ENCODE peak calls at places on chromosomes 12 and 14, in nine cellular contexts. One of them, this sample, is unnamed.
A peak's percentile ranks its signal among the peaks of the same experiment; 100 is the strongest.

GRCh38 chr12:89829434-89829975 is 120.9 kb upstream of the ATP2B1 start:
- DNase-seq in ACHN: no peak
- DNase-seq in posterior cingulate gyrus: no peak
- DNase-seq in stimulated activated CD4-positive, alpha-beta T cell treated with anti-CD3 and anti-CD28 coated beads, Interleukin-4, amount 100 ng/mL, for 48 hours: no peak
- DNase-seq in hippocampal formation: no peak
- DNase-seq in HTR-8/SVneo: no peak
- DNase-seq in WTC11: no peak
- DNase-seq in lower leg skin: no peak
- DNase-seq in hepatocyte: no peak
- DNase-seq in this sample: no peak

GRCh38 chr12:89309815-89310214 is 42.5 kb downstream of the DUSP6 start:
- DNase-seq in stimulated activated CD4-positive, alpha-beta T cell treated with anti-CD3 and anti-CD28 coated beads, Interleukin-4, amount 100 ng/mL, for 48 hours: no peak
- DNase-seq in lower leg skin: no peak
- DNase-seq in posterior cingulate gyrus: no peak
- DNase-seq in ACHN: no peak
- DNase-seq in hippocampal formation: no peak
- DNase-seq in hepatocyte: no peak
- DNase-seq in HTR-8/SVneo: no peak
- DNase-seq in WTC11: no peak
- DNase-seq in this sample: no peak

GRCh38 chr12:47216150-47216677 is 136.5 kb upstream of the AMIGO2 start:
- DNase-seq in lower leg skin: no peak
- DNase-seq in HTR-8/SVneo: no peak
- DNase-seq in WTC11: no peak
- DNase-seq in hepatocyte: no peak
- DNase-seq in hippocampal formation: peak; percentile 29
- DNase-seq in stimulated activated CD4-positive, alpha-beta T cell treated with anti-CD3 and anti-CD28 coated beads, Interleukin-4, amount 100 ng/mL, for 48 hours: peak; percentile 64
- DNase-seq in posterior cingulate gyrus: no peak
- DNase-seq in ACHN: no peak
- DNase-seq in this sample: no peak

GRCh38 chr14:77126074-77126325 is 15.6 kb downstream of the ZDHHC22 start:
- DNase-seq in hepatocyte: no peak
- DNase-seq in ACHN: no peak
- DNase-seq in stimulated activated CD4-positive, alpha-beta T cell treated with anti-CD3 and anti-CD28 coated beads, Interleukin-4, amount 100 ng/mL, for 48 hours: no peak
- DNase-seq in lower leg skin: no peak
- DNase-seq in WTC11: no peak
- DNase-seq in HTR-8/SVneo: no peak
- DNase-seq in hippocampal formation: no peak
- DNase-seq in posterior cingulate gyrus: no peak
- DNase-seq in this sample: no peak

GRCh38 chr12:85076688-85077430 is 40.7 kb downstream of the LRRIQ1 start:
- DNase-seq in hippocampal formation: no peak
- DNase-seq in ACHN: peak; percentile 98
- DNase-seq in hepatocyte: peak; percentile 81
- DNase-seq in lower leg skin: no peak
- DNase-seq in stimulated activated CD4-positive, alpha-beta T cell treated with anti-CD3 and anti-CD28 coated beads, Interleukin-4, amount 100 ng/mL, for 48 hours: no peak
- DNase-seq in posterior cingulate gyrus: no peak
- DNase-seq in WTC11: no peak
- DNase-seq in HTR-8/SVneo: peak; percentile 10
- DNase-seq in this sample: peak; percentile 75

GRCh38 chr12:129723260-129723659 is 180.6 kb downstream of the TMEM132D start:
- DNase-seq in hippocampal formation: no peak
- DNase-seq in ACHN: no peak
- DNase-seq in WTC11: no peak
- DNase-seq in stimulated activated CD4-positive, alpha-beta T cell treated with anti-CD3 and anti-CD28 coated beads, Interleukin-4, amount 100 ng/mL, for 48 hours: no peak
- DNase-seq in HTR-8/SVneo: no peak
- DNase-seq in lower leg skin: no peak
- DNase-seq in hepatocyte: no peak
- DNase-seq in posterior cingulate gyrus: no peak
- DNase-seq in this sample: no peak

GRCh38 chr14:76326918-76327689 is 48.8 kb upstream of the ESRRB start:
- DNase-seq in HTR-8/SVneo: no peak
- DNase-seq in hepatocyte: no peak
- DNase-seq in stimulated activated CD4-positive, alpha-beta T cell treated with anti-CD3 and anti-CD28 coated beads, Interleukin-4, amount 100 ng/mL, for 48 hours: no peak
- DNase-seq in ACHN: no peak
- DNase-seq in posterior cingulate gyrus: no peak
- DNase-seq in hippocampal formation: no peak
- DNase-seq in lower leg skin: no peak
- DNase-seq in WTC11: no peak
- DNase-seq in this sample: no peak

GRCh38 chr14:100775351-100775830 is 48.7 kb downstream of the DLK1 start:
- DNase-seq in posterior cingulate gyrus: no peak
- DNase-seq in hepatocyte: no peak
- DNase-seq in WTC11: no peak
- DNase-seq in stimulated activated CD4-positive, alpha-beta T cell treated with anti-CD3 and anti-CD28 coated beads, Interleukin-4, amount 100 ng/mL, for 48 hours: no peak
- DNase-seq in hippocampal formation: no peak
- DNase-seq in HTR-8/SVneo: no peak
- DNase-seq in lower leg skin: no peak
- DNase-seq in ACHN: no peak
- DNase-seq in this sample: no peak

GRCh38 chr12:131755305-131756113 is 44.6 kb downstream of the SFSWAP start:
- DNase-seq in posterior cingulate gyrus: no peak
- DNase-seq in hippocampal formation: no peak
- DNase-seq in WTC11: peak; percentile 50
- DNase-seq in stimulated activated CD4-positive, alpha-beta T cell treated with anti-CD3 and anti-CD28 coated beads, Interleukin-4, amount 100 ng/mL, for 48 hours: no peak
- DNase-seq in ACHN: peak; percentile 67
- DNase-seq in lower leg skin: no peak
- DNase-seq in hepatocyte: peak; percentile 30
- DNase-seq in HTR-8/SVneo: no peak
- DNase-seq in this sample: no peak

GRCh38 chr12:119687344-119687865 is 19.5 kb downstream of the PRKAB1 start:
- DNase-seq in hepatocyte: no peak
- DNase-seq in posterior cingulate gyrus: no peak
- DNase-seq in WTC11: no peak
- DNase-seq in ACHN: no peak
- DNase-seq in lower leg skin: no peak
- DNase-seq in HTR-8/SVneo: no peak
- DNase-seq in hippocampal formation: no peak
- DNase-seq in stimulated activated CD4-positive, alpha-beta T cell treated with anti-CD3 and anti-CD28 coated beads, Interleukin-4, amount 100 ng/mL, for 48 hours: no peak
- DNase-seq in this sample: no peak

GRCh38 chr12:132006056-132006680 is 56.4 kb downstream of the EP400 start:
- DNase-seq in WTC11: no peak
- DNase-seq in hepatocyte: no peak
- DNase-seq in posterior cingulate gyrus: no peak
- DNase-seq in lower leg skin: no peak
- DNase-seq in hippocampal formation: no peak
- DNase-seq in ACHN: no peak
- DNase-seq in stimulated activated CD4-positive, alpha-beta T cell treated with anti-CD3 and anti-CD28 coated beads, Interleukin-4, amount 100 ng/mL, for 48 hours: no peak
- DNase-seq in HTR-8/SVneo: no peak
- DNase-seq in this sample: no peak